ENCODE peak calls at places on chromosomes 5 and 9, in four cellular contexts. One of them, this sample, is unnamed.

GRCh38 chr9:101486693-101487442 is 46.8 kb upstream of the RNF20 start:
- DNase-seq in heart left ventricle: peak
- DNase-seq in PC-3: no peak
- DNase-seq in cardiac fibroblast: peak
- DNase-seq in this sample: peak

GRCh38 chr5:10352404-10353240 is 873 bp upstream of the MARCHF6 start:
- DNase-seq in heart left ventricle: no peak
- DNase-seq in PC-3: peak
- DNase-seq in cardiac fibroblast: no peak
- DNase-seq in this sample: peak

GRCh38 chr5:72015103-72015548 is 92.1 kb upstream of the MAP1B start:
- DNase-seq in heart left ventricle: peak
- DNase-seq in PC-3: peak
- DNase-seq in cardiac fibroblast: peak
- DNase-seq in this sample: peak

GRCh38 chr9:93083592-93084470 is 12.2 kb upstream of the CARD19 start:
- DNase-seq in heart left ventricle: no peak
- DNase-seq in PC-3: no peak
- DNase-seq in cardiac fibroblast: no peak
- DNase-seq in this sample: no peak

GRCh38 chr5:56356121-56356875 is 123.2 kb upstream of the ANKRD55 start:
- DNase-seq in heart left ventricle: no peak
- DNase-seq in PC-3: no peak
- DNase-seq in cardiac fibroblast: no peak
- DNase-seq in this sample: no peak

GRCh38 chr9:21684831-21685362 is 117.5 kb upstream of the MTAP start:
- DNase-seq in heart left ventricle: no peak
- DNase-seq in PC-3: peak
- DNase-seq in cardiac fibroblast: peak
- DNase-seq in this sample: peak

GRCh38 chr9:37200572-37201005 is 80.2 kb downstream of the ZCCHC7 start:
- DNase-seq in heart left ventricle: no peak
- DNase-seq in PC-3: peak
- DNase-seq in cardiac fibroblast: peak
- DNase-seq in this sample: peak

GRCh38 chr5:81363093-81363886 is 30.6 kb downstream of the ACOT12 start:
- DNase-seq in heart left ventricle: no peak
- DNase-seq in PC-3: no peak
- DNase-seq in cardiac fibroblast: no peak
- DNase-seq in this sample: no peak

GRCh38 chr5:74199005-74199404 is 441.5 kb downstream of the ENC1 start:
- DNase-seq in heart left ventricle: no peak
- DNase-seq in PC-3: no peak
- DNase-seq in cardiac fibroblast: no peak
- DNase-seq in this sample: no peak

GRCh38 chr5:61697811-61698587 is 365.9 kb downstream of the ZSWIM6 start:
- DNase-seq in heart left ventricle: no peak
- DNase-seq in PC-3: no peak
- DNase-seq in cardiac fibroblast: no peak
- DNase-seq in this sample: no peak

GRCh38 chr5:1880377-1881272 is 2.1 kb downstream of the IRX4 start:
- DNase-seq in heart left ventricle: no peak
- DNase-seq in PC-3: no peak
- DNase-seq in cardiac fibroblast: no peak
- DNase-seq in this sample: no peak

GRCh38 chr5:177233802-177234201 is 69.7 kb downstream of the RAB24 start:
- DNase-seq in heart left ventricle: no peak
- DNase-seq in PC-3: no peak
- DNase-seq in cardiac fibroblast: no peak
- DNase-seq in this sample: no peak

GRCh38 chr5:107476783-107477182 is 194.0 kb downstream of the EFNA5 start:
- DNase-seq in heart left ventricle: no peak
- DNase-seq in PC-3: no peak
- DNase-seq in cardiac fibroblast: peak
- DNase-seq in this sample: peak

GRCh38 chr9:69583641-69584234 is 88.4 kb downstream of the APBA1 start:
- DNase-seq in heart left ventricle: no peak
- DNase-seq in PC-3: no peak
- DNase-seq in cardiac fibroblast: no peak
- DNase-seq in this sample: no peak

GRCh38 chr9:33220681-33221567 is 19.0 kb upstream of the SPINK4 start:
- DNase-seq in heart left ventricle: peak
- DNase-seq in PC-3: no peak
- DNase-seq in cardiac fibroblast: no peak
- DNase-seq in this sample: no peak

GRCh38 chr5:134534726-134535110 is 9.2 kb downstream of the JADE2 start:
- DNase-seq in heart left ventricle: no peak
- DNase-seq in PC-3: no peak
- DNase-seq in cardiac fibroblast: no peak
- DNase-seq in this sample: no peak

GRCh38 chr9:38686923-38687322 is 33.0 kb downstream of the FAM240B start:
- DNase-seq in heart left ventricle: no peak
- DNase-seq in PC-3: no peak
- DNase-seq in cardiac fibroblast: no peak
- DNase-seq in this sample: no peak

GRCh38 chr9:14891332-14891731 is 18.9 kb downstream of the FREM1 start:
- DNase-seq in heart left ventricle: no peak
- DNase-seq in PC-3: no peak
- DNase-seq in cardiac fibroblast: no peak
- DNase-seq in this sample: no peak

GRCh38 chr5:141493500-141494422 is 4.9 kb downstream of the PCDHGC5 start:
- DNase-seq in heart left ventricle: no peak
- DNase-seq in PC-3: no peak
- DNase-seq in cardiac fibroblast: peak
- DNase-seq in this sample: no peak

GRCh38 chr9:135174269-135174668 is 86.8 kb downstream of the OLFM1 start:
- DNase-seq in heart left ventricle: no peak
- DNase-seq in PC-3: no peak
- DNase-seq in cardiac fibroblast: no peak
- DNase-seq in this sample: no peak

GRCh38 chr9:82903503-82903902 is 159.4 kb downstream of the RASEF start:
- DNase-seq in heart left ventricle: no peak
- DNase-seq in PC-3: peak
- DNase-seq in cardiac fibroblast: no peak
- DNase-seq in this sample: no peak
- TF ChIP-seq CTCF in heart left ventricle: no peak
- TF ChIP-seq CTCF in PC-3: peak
- TF ChIP-seq CTCF in cardiac fibroblast: no peak
- TF ChIP-seq CTCF in this sample: no peak

DNA sequence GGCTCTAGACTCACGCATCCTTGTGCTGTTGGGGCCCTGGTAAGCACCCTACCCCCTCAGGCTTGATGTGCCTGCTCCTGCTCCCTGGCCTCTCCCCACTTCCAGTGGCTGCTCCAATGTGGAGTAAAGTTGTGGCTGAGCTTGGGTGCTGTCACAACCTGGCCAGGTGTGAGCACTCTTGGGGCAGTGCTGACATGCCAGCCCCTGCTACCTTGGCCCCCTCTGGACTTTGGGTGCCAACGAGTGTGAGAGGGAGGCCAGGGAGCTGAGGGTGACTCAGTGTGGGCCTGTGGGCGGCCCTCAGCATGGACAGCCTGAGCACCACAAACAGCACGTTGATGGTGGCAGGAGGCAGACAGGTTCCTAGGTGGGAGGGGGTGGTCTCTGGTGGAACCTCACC is 870.2 kb upstream of the C9orf72 start:
- DNase-seq in heart left ventricle: no peak
- DNase-seq in PC-3: no peak
- DNase-seq in cardiac fibroblast: no peak
- DNase-seq in this sample: no peak
- TF ChIP-seq CTCF in heart left ventricle: no peak
- TF ChIP-seq CTCF in PC-3: no peak
- TF ChIP-seq CTCF in cardiac fibroblast: no peak
- TF ChIP-seq CTCF in this sample: no peak

DNA sequence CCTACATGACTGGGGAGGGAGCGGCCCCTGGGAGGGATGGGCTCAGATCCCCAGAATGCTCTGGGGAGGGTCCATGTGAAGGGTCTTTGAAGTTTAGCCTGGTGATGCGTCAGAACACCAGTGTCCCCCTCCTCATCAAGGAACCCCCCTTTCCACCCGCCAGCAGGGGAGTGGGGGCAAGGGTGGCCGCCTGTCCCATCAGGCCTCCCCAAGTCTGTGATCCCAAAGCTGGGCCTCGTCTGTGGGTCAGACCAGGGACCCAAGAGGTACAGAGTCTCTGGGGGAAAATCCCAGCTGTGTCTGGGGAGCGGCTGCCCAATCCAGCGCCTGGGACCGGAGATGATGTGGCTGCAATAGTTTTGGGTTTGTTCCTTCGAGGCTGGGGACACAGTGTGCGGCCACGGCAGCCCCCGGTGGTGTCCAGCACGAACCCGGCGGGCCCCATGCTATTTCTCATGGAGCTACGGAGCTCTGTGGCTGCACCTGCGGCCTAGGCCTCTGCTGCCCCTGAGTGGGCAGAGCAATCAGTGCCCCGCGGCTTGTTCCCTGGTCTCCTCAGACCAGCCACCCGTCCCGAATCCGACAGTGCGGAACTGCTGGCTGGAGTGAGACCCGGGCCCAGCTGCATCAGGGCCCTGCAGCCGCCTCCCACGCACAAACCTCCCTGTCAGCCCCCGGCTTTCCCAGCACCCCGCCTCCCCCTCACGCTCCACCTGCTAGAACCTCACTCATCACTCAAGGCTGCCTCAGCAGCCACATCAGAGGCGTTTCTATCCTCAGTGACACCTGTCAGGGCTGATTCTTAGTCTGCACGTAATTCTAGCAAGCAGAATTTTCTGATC is 29.2 kb downstream of the SARDH start:
- DNase-seq in heart left ventricle: no peak
- DNase-seq in PC-3: no peak
- DNase-seq in cardiac fibroblast: no peak
- DNase-seq in this sample: no peak
- TF ChIP-seq CTCF in heart left ventricle: no peak
- TF ChIP-seq CTCF in PC-3: no peak
- TF ChIP-seq CTCF in cardiac fibroblast: no peak
- TF ChIP-seq CTCF in this sample: no peak

GRCh38 chr9:72365525-72366256 is 683 bp upstream of the ZFAND5 start:
- DNase-seq in heart left ventricle: peak
- DNase-seq in PC-3: peak
- DNase-seq in cardiac fibroblast: peak
- DNase-seq in this sample: peak
- TF ChIP-seq CTCF in heart left ventricle: no peak
- TF ChIP-seq CTCF in PC-3: peak
- TF ChIP-seq CTCF in cardiac fibroblast: peak
- TF ChIP-seq CTCF in this sample: no peak

DNA sequence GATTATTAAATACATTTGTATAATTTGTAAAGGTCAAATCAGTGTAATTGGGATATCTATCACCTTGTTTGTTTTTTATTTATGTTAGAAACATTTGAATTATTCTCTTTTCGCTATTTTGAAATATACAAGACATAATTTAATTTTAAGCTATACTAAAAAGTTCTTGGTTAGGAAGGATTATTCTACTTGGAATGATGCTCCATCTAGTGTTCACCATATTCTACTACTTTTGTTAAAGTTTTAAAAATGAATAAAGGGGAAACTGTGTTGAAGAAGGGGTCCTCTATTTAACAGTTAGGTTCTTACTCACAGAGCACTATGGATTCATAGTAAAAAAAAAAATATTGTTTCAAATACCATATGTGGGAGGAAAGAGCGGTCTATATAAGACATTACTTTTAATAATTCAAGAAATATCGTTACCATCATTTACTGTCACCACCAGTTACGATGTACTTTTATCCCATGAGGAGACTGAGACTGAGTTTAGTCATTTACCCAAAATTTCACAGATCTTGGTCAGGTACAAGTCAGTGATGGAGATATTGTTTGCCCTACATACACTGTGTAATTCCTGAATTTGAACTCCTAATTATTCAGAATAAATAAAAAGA is 6.3 kb upstream of the STOM start:
- DNase-seq in heart left ventricle: no peak
- DNase-seq in PC-3: peak
- DNase-seq in cardiac fibroblast: peak
- DNase-seq in this sample: no peak
- TF ChIP-seq CTCF in heart left ventricle: peak
- TF ChIP-seq CTCF in PC-3: peak
- TF ChIP-seq CTCF in cardiac fibroblast: peak
- TF ChIP-seq CTCF in this sample: peak

DNA sequence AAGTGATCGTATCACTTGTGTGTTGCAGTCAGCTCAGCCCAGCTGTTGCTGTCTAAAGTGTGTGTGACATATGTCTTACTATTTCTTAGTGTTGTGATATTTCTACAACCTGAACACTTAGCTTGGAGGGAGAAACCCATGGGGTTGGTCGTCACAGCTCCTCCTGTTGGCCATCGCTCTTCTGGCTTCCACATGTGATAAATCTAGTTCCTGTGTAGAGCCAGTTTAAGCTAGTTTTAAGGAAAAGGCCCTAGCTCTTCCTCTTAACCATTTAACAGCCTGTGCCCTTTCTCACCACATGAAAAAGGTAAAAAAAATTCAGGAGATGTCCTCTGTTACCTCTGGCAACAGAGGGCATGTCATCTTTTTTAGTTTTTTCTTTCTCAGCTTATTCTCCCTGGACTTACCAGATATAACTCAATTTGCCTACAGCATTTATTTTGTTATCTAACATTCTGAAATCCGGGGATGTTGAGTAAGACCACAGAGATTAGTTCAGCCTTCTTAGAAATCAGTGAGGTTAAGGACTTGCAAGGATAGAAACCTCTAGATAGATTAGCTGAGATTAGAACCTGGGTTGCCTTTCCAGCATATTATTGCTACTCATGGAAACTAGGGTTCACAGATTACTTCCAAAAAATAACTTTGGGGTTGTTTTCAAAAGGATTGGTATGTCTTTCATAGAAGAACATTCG is 100.4 kb downstream of the GAPVD1 start:
- DNase-seq in heart left ventricle: no peak
- DNase-seq in PC-3: peak
- DNase-seq in cardiac fibroblast: peak
- DNase-seq in this sample: peak
- TF ChIP-seq CTCF in heart left ventricle: no peak
- TF ChIP-seq CTCF in PC-3: peak
- TF ChIP-seq CTCF in cardiac fibroblast: peak
- TF ChIP-seq CTCF in this sample: peak

GRCh38 chr9:97891736-97892135 is 30.6 kb downstream of the TRMO start:
- DNase-seq in heart left ventricle: no peak
- DNase-seq in PC-3: no peak
- DNase-seq in cardiac fibroblast: peak
- DNase-seq in this sample: no peak

GRCh38 chr9:97895695-97896332 is 26.5 kb downstream of the TRMO start:
- DNase-seq in heart left ventricle: no peak
- DNase-seq in PC-3: peak
- DNase-seq in cardiac fibroblast: peak
- DNase-seq in this sample: peak

GRCh38 chr9:97889941-97890557 is 32.3 kb downstream of the TRMO start:
- DNase-seq in heart left ventricle: no peak
- DNase-seq in PC-3: peak
- DNase-seq in cardiac fibroblast: peak
- DNase-seq in this sample: peak
- TF ChIP-seq CTCF in heart left ventricle: no peak
- TF ChIP-seq CTCF in PC-3: peak
- TF ChIP-seq CTCF in cardiac fibroblast: peak
- TF ChIP-seq CTCF in this sample: peak

GRCh38 chr5:93092349-93093105 is 488.5 kb downstream of the NR2F1-AS1 start:
- DNase-seq in heart left ventricle: no peak
- DNase-seq in PC-3: peak
- DNase-seq in cardiac fibroblast: peak
- DNase-seq in this sample: peak
- TF ChIP-seq CTCF in heart left ventricle: no peak
- TF ChIP-seq CTCF in PC-3: peak
- TF ChIP-seq CTCF in cardiac fibroblast: peak
- TF ChIP-seq CTCF in this sample: peak

GRCh38 chr9:130640681-130641080 is 23.7 kb upstream of the PRDM12 start:
- DNase-seq in heart left ventricle: no peak
- DNase-seq in PC-3: no peak
- DNase-seq in cardiac fibroblast: no peak
- DNase-seq in this sample: no peak
- TF ChIP-seq CTCF in heart left ventricle: no peak
- TF ChIP-seq CTCF in PC-3: no peak
- TF ChIP-seq CTCF in cardiac fibroblast: no peak
- TF ChIP-seq CTCF in this sample: no peak